ENCODE peak calls at places on chromosomes 2 and 18, in four cellular contexts. X, L, Y and J are unnamed samples.

GRCh38 chr18:59950215-59950944 is 50.6 kb downstream of the PMAIP1 start:
- DNase-seq in X (peak; percentile 15), L (no peak), Y (no peak), J (no peak)

GRCh38 chr2:148603562-148603920 is 41.0 kb upstream of the EPC2 start:
- DNase-seq in X (peak; percentile 7), L (no peak), Y (no peak), J (no peak)

GRCh38 chr2:139031722-139032121 is 251.5 kb upstream of the NXPH2 start:
- DNase-seq in X (no peak), L (peak; percentile 27), Y (peak; percentile 20), J (no peak)

GRCh38 chr2:240892361-240892760 is 3.6 kb downstream of the MAB21L4 start:
- DNase-seq in X (no peak), L (no peak), Y (no peak), J (no peak)

GRCh38 chr2:230410861-230411464 is 5.0 kb upstream of the SP100 start:
- DNase-seq in X (no peak), L (no peak), Y (no peak), J (no peak)

GRCh38 chr2:11750917-11751316 is 4.5 kb downstream of the LPIN1 start:
- DNase-seq in X (no peak), L (no peak), Y (no peak), J (no peak)

GRCh38 chr2:191499874-191500565 is 177.9 kb upstream of the NABP1 start:
- DNase-seq in X (no peak), L (no peak), Y (peak; percentile 25), J (no peak)

GRCh38 chr2:201440182-201440581 is 11.1 kb downstream of the TRAK2 start:
- DNase-seq in X (no peak), L (no peak), Y (no peak), J (no peak)

GRCh38 chr2:29747786-29748470 is 173.5 kb downstream of the ALK start:
- DNase-seq in X (peak; percentile 1), L (peak; percentile 95), Y (peak; percentile 7), J (peak; percentile 4)

GRCh38 chr18:61034581-61034980 is 298.6 kb upstream of the CDH20 start:
- DNase-seq in X (no peak), L (no peak), Y (no peak), J (no peak)

GRCh38 chr2:85445316-85446295 is 27.1 kb downstream of the SH2D6 start:
- DNase-seq in X (no peak), L (peak; percentile 26), Y (peak; percentile 85), J (no peak)

GRCh38 chr2:14634223-14634884 is 1.8 kb downstream of the LRATD1 start:
- DNase-seq in X (no peak), L (no peak), Y (peak; percentile 45), J (no peak)

GRCh38 chr18:79395761-79396404 is at the start of gene NFATC1:
- DNase-seq in X (peak; percentile 74), L (peak; percentile 82), Y (peak; percentile 85), J (peak; percentile 81)

GRCh38 chr2:216519154-216519762 is 20.6 kb downstream of the RPL37A start:
- DNase-seq in X (peak; percentile 49), L (peak; percentile 71), Y (peak; percentile 89), J (peak; percentile 18)

GRCh38 chr2:242010567-242011513 is 141.3 kb downstream of the RTP5 start:
- DNase-seq in X (no peak), L (peak; percentile 20), Y (peak; percentile 46), J (no peak)

GRCh38 chr2:16271231-16271896 is 331.0 kb downstream of the MYCN start:
- DNase-seq in X (no peak), L (no peak), Y (no peak), J (no peak)

GRCh38 chr2:114525955-114526354 is 83.5 kb downstream of the DPP10 start:
- DNase-seq in X (no peak), L (no peak), Y (no peak), J (no peak)

GRCh38 chr2:54122939-54123338 is 7.5 kb downstream of the ACYP2 start:
- DNase-seq in X (no peak), L (peak; percentile 83), Y (peak; percentile 54), J (no peak)

GRCh38 chr2:11072550-11072949 is 82.7 kb upstream of the SLC66A3 start:
- DNase-seq in X (no peak), L (no peak), Y (no peak), J (no peak)

GRCh38 chr2:33104726-33105125 is 158.0 kb downstream of the LTBP1 start:
- DNase-seq in X (no peak), L (no peak), Y (peak; percentile 61), J (no peak)

GRCh38 chr2:55112229-55113016 is 62.2 kb upstream of the RTN4 start:
- DNase-seq in X (no peak), L (no peak), Y (peak; percentile 76), J (no peak)

GRCh38 chr2:75792146-75792545 is 81.4 kb upstream of the GCFC2 start:
- DNase-seq in X (no peak), L (no peak), Y (no peak), J (no peak)

GRCh38 chr18:62486290-62486964 is 36.4 kb upstream of the ZCCHC2 start:
- DNase-seq in X (peak; percentile 9), L (peak; percentile 48), Y (peak; percentile 15), J (peak; percentile 31)

GRCh38 chr2:177983183-177983788 is 89.3 kb downstream of the PDE11A start:
- DNase-seq in X (peak; percentile 5), L (peak; percentile 71), Y (peak; percentile 65), J (no peak)

GRCh38 chr2:194745532-194746146 is 911.4 kb upstream of the SLC39A10 start:
- DNase-seq in X (no peak), L (no peak), Y (no peak), J (no peak)

GRCh38 chr2:188975497-188976102 is 1.4 kb downstream of the COL3A1 start:
- DNase-seq in X (no peak), L (no peak), Y (peak; percentile 98), J (no peak)

GRCh38 chr18:57027190-57027708 is 119.6 kb upstream of the BOD1L2 start:
- DNase-seq in X (no peak), L (no peak), Y (no peak), J (no peak)

GRCh38 chr2:200172944-200173481 is 133.5 kb upstream of the SPATS2L start:
- DNase-seq in X (no peak), L (no peak), Y (peak; percentile 65), J (no peak)

GRCh38 chr2:160210599-160211138 is 10.6 kb upstream of the ITGB6 start:
- DNase-seq in X (peak; percentile 72), L (peak; percentile 57), Y (peak; percentile 83), J (peak; percentile 82)

GRCh38 chr2:155099784-155100183 is 401.3 kb downstream of the KCNJ3 start:
- DNase-seq in X (no peak), L (no peak), Y (no peak), J (no peak)

GRCh38 chr2:126698991-126699390 is 43.0 kb downstream of the GYPC start:
- DNase-seq in X (no peak), L (peak; percentile 1), Y (no peak), J (no peak)

GRCh38 chr2:37643102-37644078 is 28.1 kb downstream of the CDC42EP3 start:
- DNase-seq in X (no peak), L (no peak), Y (no peak), J (no peak)

GRCh38 chr2:47767880-47768609 is 14.9 kb upstream of the MSH6 start:
- DNase-seq in X (peak; percentile 74), L (peak; percentile 44), Y (peak; percentile 68), J (peak; percentile 57)

GRCh38 chr2:197345846-197346370 is 35.3 kb upstream of the ANKRD44 start:
- DNase-seq in X (no peak), L (peak; percentile 84), Y (no peak), J (no peak)

GRCh38 chr2:44974064-44974715 is 32.7 kb downstream of the SIX3 start:
- DNase-seq in X (no peak), L (peak; percentile 68), Y (peak; percentile 50), J (no peak)

GRCh38 chr2:64853894-64854293 is 135.3 kb upstream of the SLC1A4 start:
- DNase-seq in X (no peak), L (no peak), Y (no peak), J (no peak)

GRCh38 chr2:157526070-157526469 is 82.2 kb upstream of the CYTIP start:
- DNase-seq in X (no peak), L (no peak), Y (no peak), J (no peak)

GRCh38 chr2:232889876-232890401 is 19.9 kb downstream of the SNORC start:
- DNase-seq in X (no peak), L (no peak), Y (no peak), J (no peak)

GRCh38 chr18:67043276-67043675 is 439.4 kb upstream of the CDH19 start:
- DNase-seq in X (no peak), L (no peak), Y (no peak), J (no peak)

GRCh38 chr2:3628241-3628679 is 29.7 kb upstream of the ALLC start:
- DNase-seq in X (no peak), L (no peak), Y (no peak), J (no peak)